ENCODE peak calls at places on chromosomes 12 and 14, in seven cellular contexts. G, N, I, K, H, Q and L are unnamed samples.

GRCh38 chr14:61226015-61226654 is 55.0 kb downstream of the TMEM30B start:
- DNase-seq in K (no peak), N (no peak), G (no peak), I (no peak), Q (no peak), H (no peak), L (no peak)

GRCh38 chr12:122830517-122831214 is 4.6 kb upstream of the HIP1R start:
- DNase-seq in N (no peak), G (no peak), H (peak), I (no peak), Q (no peak), K (no peak), L (no peak)

GRCh38 chr14:37147310-37147875 is 25.0 kb downstream of the SLC25A21 start:
- DNase-seq in N (no peak), G (no peak), Q (no peak), H (no peak), I (no peak), K (no peak), L (no peak)

GRCh38 chr12:7994731-7995205 is 37.7 kb upstream of the FOXJ2 start:
- DNase-seq in H (no peak), Q (no peak), I (no peak), G (no peak), K (no peak), N (no peak), L (no peak)

GRCh38 chr12:11827096-11827841 is 177.8 kb downstream of the ETV6 start:
- DNase-seq in K (no peak), G (peak), H (no peak), I (no peak), Q (no peak), N (no peak), L (peak)

GRCh38 chr12:93109794-93110203 is 180.7 kb upstream of the EEA1 start:
- DNase-seq in K (no peak), I (no peak), N (no peak), H (no peak), Q (no peak), G (no peak), L (no peak)

GRCh38 chr14:69318241-69318640 is 58.3 kb downstream of the GALNT16 start:
- DNase-seq in I (no peak), K (no peak), H (no peak), G (no peak), Q (no peak), N (no peak), L (peak)

GRCh38 chr12:127343941-127344340 is 923.0 kb upstream of the TMEM132C start:
- DNase-seq in I (no peak), N (no peak), K (no peak), G (no peak), Q (no peak), H (no peak), L (no peak)

GRCh38 chr12:68794653-68795253 is 13.2 kb upstream of the MDM2 start:
- DNase-seq in N (no peak), I (no peak), Q (no peak), H (no peak), G (no peak), K (no peak), L (no peak)

GRCh38 chr14:87461704-87462103 is 531.3 kb downstream of the GALC start:
- DNase-seq in K (no peak), N (no peak), Q (no peak), I (no peak), H (no peak), G (no peak), L (no peak)

GRCh38 chr12:114918535-114919233 is 234.7 kb upstream of the TBX3 start:
- DNase-seq in G (no peak), Q (no peak), K (no peak), I (no peak), N (no peak), H (no peak), L (no peak)

GRCh38 chr12:94099191-94099983 is 49.0 kb upstream of the PLXNC1 start:
- DNase-seq in Q (no peak), H (peak), G (no peak), N (no peak), I (no peak), K (no peak), L (no peak)

GRCh38 chr12:49332891-49333371 is 4.1 kb downstream of the C1QL4 start:
- DNase-seq in Q (no peak), H (no peak), G (no peak), N (no peak), I (no peak), K (no peak), L (no peak)

GRCh38 chr12:48934312-48934706 is 9.0 kb upstream of the FKBP11 start:
- DNase-seq in I (no peak), K (no peak), G (no peak), N (no peak), Q (no peak), H (peak), L (no peak)

GRCh38 chr14:71931492-71932228 is 569 bp upstream of the RGS6 start:
- DNase-seq in K (no peak), H (no peak), N (no peak), G (no peak), Q (peak), I (no peak), L (no peak)

GRCh38 chr14:96038920-96039632 is at the start of gene C14orf132:
- DNase-seq in K (peak), G (peak), I (peak), N (peak), H (no peak), Q (peak), L (peak)

GRCh38 chr12:112170376-112170775 is 45.0 kb downstream of the TRAFD1 start:
- DNase-seq in H (no peak), G (no peak), I (peak), N (no peak), Q (peak), K (peak), L (no peak)

GRCh38 chr14:76647699-76648298 is 113.5 kb upstream of the VASH1 start:
- DNase-seq in K (no peak), Q (peak), G (peak), I (no peak), N (peak), H (peak), L (no peak)

GRCh38 chr14:74380172-74380571 is 31.9 kb downstream of the VRTN start:
- DNase-seq in Q (no peak), G (no peak), H (no peak), K (no peak), I (no peak), N (no peak), L (no peak)

GRCh38 chr14:24085215-24085614 is 8.9 kb upstream of the PCK2 start:
- DNase-seq in K (no peak), G (no peak), H (no peak), N (no peak), I (no peak), Q (no peak), L (no peak)

GRCh38 chr12:81229718-81230117 is 151.8 kb downstream of the ACSS3 start:
- DNase-seq in Q (no peak), K (no peak), G (no peak), N (no peak), H (no peak), I (no peak), L (no peak)

GRCh38 chr14:61319706-61320105 is 1.7 kb upstream of the PRKCH start:
- DNase-seq in N (no peak), H (no peak), Q (no peak), G (no peak), K (no peak), I (no peak), L (no peak)

GRCh38 chr14:92969470-92970232 is 46.7 kb downstream of the CHGA start:
- DNase-seq in G (peak), I (no peak), N (no peak), K (no peak), H (no peak), Q (no peak), L (no peak)

GRCh38 chr14:35088514-35088913 is 33.3 kb downstream of the PPP2R3C start:
- DNase-seq in G (no peak), I (no peak), N (no peak), Q (no peak), K (no peak), H (no peak), L (no peak)

GRCh38 chr12:68613209-68613904 is 2.7 kb downstream of the RAP1B start:
- DNase-seq in H (no peak), Q (no peak), I (peak), G (no peak), N (no peak), K (peak), L (no peak)